ENCODE peak calls at places on chromosomes 13 and 19, in nine cellular contexts. E, Z, S, W, F, N, O, X and K are unnamed samples.

GRCh38 chr13:24699541-24699940 is 19.3 kb downstream of the ATP12A start:
- DNase-seq in E (no peak), Z (no peak), S (no peak), W (no peak), F (no peak), N (no peak), O (no peak), X (no peak), K (no peak)

GRCh38 chr13:53545340-53545941 is 516.8 kb downstream of the OLFM4 start:
- DNase-seq in E (no peak), Z (no peak), S (no peak), W (no peak), F (no peak), N (no peak), O (no peak), X (no peak), K (no peak)

GRCh38 chr13:26929971-26930730 is 169.6 kb upstream of the GPR12 start:
- DNase-seq in E (peak; percentile 83), Z (peak; percentile 73), S (peak; percentile 65), W (peak; percentile 88), F (peak; percentile 71), N (peak; percentile 61), O (peak; percentile 28), X (peak; percentile 79), K (peak; percentile 48)

GRCh38 chr13:98653471-98653985 is 76.6 kb upstream of the STK24 start:
- DNase-seq in E (peak; percentile 88), Z (peak; percentile 85), S (peak; percentile 77), W (peak; percentile 88), F (peak; percentile 83), N (peak; percentile 82), O (peak; percentile 83), X (peak; percentile 89), K (peak; percentile 92)

GRCh38 chr19:10206226-10206873 is 11.6 kb upstream of the DNMT1 start:
- DNase-seq in E (no peak), Z (no peak), S (no peak), W (peak; percentile 19), F (peak; percentile 68), N (no peak), O (no peak), X (no peak), K (no peak)

GRCh38 chr19:58450836-58451357 is 525 bp upstream of the ZNF324B start:
- DNase-seq in E (no peak), Z (no peak), S (no peak), W (no peak), F (no peak), N (no peak), O (peak; percentile 59), X (no peak), K (no peak)

GRCh38 chr13:103812966-103813365 is 746.7 kb upstream of the SLC10A2 start:
- DNase-seq in E (no peak), Z (no peak), S (no peak), W (no peak), F (peak; percentile 52), N (no peak), O (no peak), X (no peak), K (no peak)

GRCh38 chr19:51339687-51340656 is 2.0 kb downstream of the VSIG10L start:
- DNase-seq in E (peak; percentile 100), Z (peak; percentile 99), S (peak; percentile 90), W (peak; percentile 100), F (peak; percentile 99), N (peak; percentile 98), O (peak; percentile 97), X (peak; percentile 99), K (peak; percentile 98)

GRCh38 chr13:30837227-30838159 is 68.6 kb upstream of the MEDAG start:
- DNase-seq in E (no peak), Z (no peak), S (no peak), W (no peak), F (no peak), N (no peak), O (no peak), X (no peak), K (no peak)

GRCh38 chr13:41402695-41403511 is 54.4 kb upstream of the RGCC start:
- DNase-seq in E (no peak), Z (no peak), S (no peak), W (no peak), F (no peak), N (no peak), O (no peak), X (no peak), K (no peak)

GRCh38 chr13:90867336-90867683 is 480.2 kb upstream of the MIR17HG start:
- DNase-seq in E (peak; percentile 87), Z (peak; percentile 69), S (peak; percentile 71), W (peak; percentile 70), F (peak; percentile 90), N (no peak), O (peak; percentile 38), X (peak; percentile 53), K (peak; percentile 78)

GRCh38 chr13:45370922-45371406 is 30.0 kb upstream of the TPT1 start:
- DNase-seq in E (peak; percentile 72), Z (peak; percentile 76), S (peak; percentile 24), W (peak; percentile 83), F (peak; percentile 91), N (peak; percentile 72), O (peak; percentile 40), X (peak; percentile 51), K (peak; percentile 51)

GRCh38 chr13:33263976-33264619 is 21.5 kb downstream of the STARD13 start:
- DNase-seq in E (no peak), Z (no peak), S (no peak), W (no peak), F (no peak), N (no peak), O (no peak), X (no peak), K (no peak)

GRCh38 chr19:7685546-7686445 is 5.2 kb downstream of the TRAPPC5 start:
- DNase-seq in E (no peak), Z (no peak), S (no peak), W (no peak), F (no peak), N (no peak), O (no peak), X (no peak), K (no peak)

GRCh38 chr19:36009633-36010379 is 1.2 kb upstream of the SYNE4 start:
- DNase-seq in E (no peak), Z (no peak), S (no peak), W (no peak), F (no peak), N (no peak), O (no peak), X (no peak), K (no peak)

GRCh38 chr13:42271337-42272114 is 426 bp upstream of the AKAP11 start:
- DNase-seq in E (peak; percentile 97), Z (peak; percentile 96), S (peak; percentile 99), W (peak; percentile 97), F (peak; percentile 99), N (peak; percentile 95), O (peak; percentile 85), X (peak; percentile 95), K (peak; percentile 94)

GRCh38 chr19:31261651-31262331 is 87.4 kb downstream of the TSHZ3 start:
- DNase-seq in E (no peak), Z (no peak), S (no peak), W (peak; percentile 47), F (peak; percentile 39), N (no peak), O (no peak), X (no peak), K (no peak)

GRCh38 chr13:59458908-59459579 is 704.7 kb downstream of the DIAPH3 start:
- DNase-seq in E (no peak), Z (no peak), S (peak; percentile 23), W (peak; percentile 14), F (peak; percentile 87), N (no peak), O (no peak), X (no peak), K (no peak)

GRCh38 chr19:40403262-40403984 is 9.8 kb downstream of the PRX start:
- DNase-seq in E (peak; percentile 95), Z (peak; percentile 94), S (no peak), W (peak; percentile 97), F (peak; percentile 95), N (peak; percentile 89), O (peak; percentile 72), X (peak; percentile 91), K (peak; percentile 78)

GRCh38 chr19:7595466-7596133 is at the start of gene CAMSAP3:
- DNase-seq in E (no peak), Z (peak; percentile 84), S (no peak), W (peak; percentile 26), F (no peak), N (peak; percentile 65), O (peak; percentile 29), X (peak; percentile 28), K (peak; percentile 70)